ENCODE peak calls at places on chromosomes 4 and X, in five cellular contexts. D is Peyer's patch, O is H9, H is ecto neural progenitor cell, J is foreskin keratinocyte. B is an unnamed sample.

GRCh38 chr4:6641164-6641970 is 882 bp downstream of the MRFAP1 start:
- DNase-seq in O (no peak), H (no peak), D (peak; percentile 72), J (peak; percentile 44), B (no peak)

GRCh38 chr4:87973283-87974169 is 2.0 kb upstream of the SPP1 start:
- DNase-seq in D (no peak), O (peak; percentile 58), J (peak; percentile 100), H (no peak), B (peak; percentile 95)

GRCh38 chr4:142817442-142817841 is 28.7 kb downstream of the INPP4B start:
- DNase-seq in H (no peak), D (no peak), O (no peak), J (peak; percentile 84), B (peak; percentile 74)

GRCh38 chrX:109695637-109696036 is 37.4 kb downstream of the ACSL4 start:
- DNase-seq in O (no peak), J (no peak), D (no peak), H (no peak), B (no peak)

GRCh38 chrX:128653524-128653923 is 601.3 kb upstream of the ACTRT1 start:
- DNase-seq in J (no peak), D (no peak), H (no peak), O (no peak), B (no peak)

GRCh38 chr4:72312032-72312650 is 256.9 kb downstream of the ADAMTS3 start:
- DNase-seq in H (peak; percentile 45), J (peak; percentile 86), D (no peak), O (peak; percentile 57), B (peak; percentile 68)

GRCh38 chr4:125482822-125483221 is 168.1 kb downstream of the FAT4 start:
- DNase-seq in D (no peak), O (no peak), H (no peak), J (no peak), B (no peak)

GRCh38 chr4:15894923-15895411 is 43.6 kb downstream of the FGFBP1 start:
- DNase-seq in D (no peak), J (peak; percentile 92), O (no peak), H (no peak), B (no peak)

GRCh38 chrX:1072637-1073377 is 139.6 kb downstream of the CRLF2 start:
- DNase-seq in H (no peak), O (peak; percentile 49), J (no peak), D (no peak), B (no peak)

GRCh38 chr4:141023051-141023450 is 110.2 kb downstream of the RNF150 start:
- DNase-seq in H (no peak), J (no peak), D (no peak), O (no peak), B (no peak)

GRCh38 chrX:78384486-78384885 is 57.1 kb upstream of the CYSLTR1 start:
- DNase-seq in O (no peak), D (no peak), H (no peak), J (peak; percentile 44), B (no peak)

GRCh38 chrX:71067727-71068051 is 445 bp downstream of the SNX12 start:
- DNase-seq in O (no peak), J (no peak), H (no peak), D (no peak), B (no peak)

GRCh38 chrX:17635231-17635630 is 102.1 kb upstream of the SCML1 start:
- DNase-seq in O (peak; percentile 89), D (peak; percentile 47), J (no peak), H (peak; percentile 87), B (peak; percentile 82)

GRCh38 chr4:7803371-7803770 is 136.3 kb downstream of the AFAP1 start:
- DNase-seq in H (no peak), D (no peak), O (no peak), J (no peak), B (no peak)

GRCh38 chrX:70043685-70044084 is 6.1 kb downstream of the AWAT2 start:
- DNase-seq in D (no peak), O (no peak), J (no peak), H (no peak), B (peak; percentile 26)

GRCh38 chrX:46912098-46912672 is at the start of gene JADE3:
- DNase-seq in J (peak; percentile 35), D (peak; percentile 77), O (peak; percentile 75), H (peak; percentile 83), B (peak; percentile 89)

GRCh38 chr4:4968161-4968757 is 51.0 kb downstream of the CYTL1 start:
- DNase-seq in J (no peak), H (no peak), D (no peak), O (no peak), B (peak; percentile 6)

B was measured in islet precursor cell.